ENCODE peak calls at places on chromosomes 7 and 10, in ten cellular contexts. Q is glutamatergic neuron, N is kidney epithelial cell, P is kidney, W is gastrocnemius medialis, V is ovary, R is progenitor cell of endocrine pancreas, Y is nephron progenitor cell, H is IMR-90, Z is Panc1. X is an unnamed sample.

GRCh38 chr7:129536323-129536722 is 34.0 kb downstream of the SMKR1 start:
- DNase-seq in Q (no peak), Y (no peak), R (no peak), N (no peak), H (no peak), V (no peak), Z (no peak), P (peak), W (no peak), X (no peak)

GRCh38 chr7:66099232-66099550 is 15.5 kb upstream of the CRCP start:
- DNase-seq in V (no peak), H (no peak), R (no peak), P (no peak), Z (no peak), Y (no peak), W (no peak), Q (no peak), N (no peak), X (no peak)

GRCh38 chr10:49817845-49818244 is 55.7 kb upstream of the OGDHL start:
- DNase-seq in P (no peak), Z (no peak), N (no peak), W (no peak), H (no peak), Y (no peak), V (no peak), Q (no peak), R (no peak), X (no peak)

GRCh38 chr7:134547738-134548054 is 1.2 kb upstream of the AKR1B15 start:
- DNase-seq in Q (no peak), Z (no peak), W (peak), V (peak), P (peak), N (peak), H (peak), Y (peak), R (no peak), X (peak)

GRCh38 chr10:17851611-17852010 is 42.5 kb downstream of the MRC1 start:
- DNase-seq in Y (no peak), P (no peak), H (no peak), Z (no peak), N (no peak), V (no peak), R (no peak), Q (no peak), W (no peak), X (no peak)

GRCh38 chr10:116765549-116766162 is 23.3 kb upstream of the HSPA12A start:
- DNase-seq in Z (no peak), V (no peak), R (no peak), Q (no peak), Y (no peak), N (no peak), P (no peak), W (no peak), H (no peak), X (no peak)

GRCh38 chr7:46352335-46352954 is 431.4 kb upstream of the IGFBP3 start:
- DNase-seq in Y (peak), V (no peak), W (no peak), P (no peak), N (peak), Q (peak), R (peak), H (peak), Z (peak), X (peak)

GRCh38 chr7:101924171-101924570 is 106.7 kb downstream of the CUX1 start:
- DNase-seq in Q (no peak), P (no peak), Y (no peak), N (no peak), W (peak), V (no peak), H (peak), R (no peak), Z (peak), X (no peak)

GRCh38 chr10:98424308-98425254 is 9.6 kb upstream of the PYROXD2 start:
- DNase-seq in R (no peak), P (no peak), N (no peak), W (no peak), Y (no peak), Q (no peak), Z (no peak), H (no peak), V (no peak), X (no peak)

GRCh38 chr7:39430441-39430840 is 135.8 kb upstream of the YAE1 start:
- DNase-seq in W (no peak), R (no peak), P (no peak), H (no peak), Q (no peak), Y (no peak), Z (no peak), V (no peak), N (no peak), X (no peak)

GRCh38 chr7:81094952-81095351 is 176.1 kb upstream of the SEMA3C start:
- DNase-seq in W (no peak), H (no peak), Y (no peak), N (no peak), R (no peak), Z (no peak), Q (no peak), P (no peak), V (no peak), X (no peak)

GRCh38 chr10:132099701-132100481 is 34.1 kb downstream of the JAKMIP3 start:
- DNase-seq in V (no peak), Y (no peak), R (no peak), Z (no peak), Q (no peak), H (no peak), P (peak), N (no peak), W (no peak), X (no peak)

GRCh38 chr10:71719464-71720303 is at the start of gene C10orf105:
- DNase-seq in N (no peak), Q (no peak), H (no peak), P (no peak), V (no peak), W (no peak), Y (peak), Z (no peak), R (no peak), X (no peak)

GRCh38 chr10:71093531-71093930 is 118.8 kb upstream of the UNC5B start:
- DNase-seq in P (no peak), N (no peak), W (no peak), H (no peak), Z (no peak), R (no peak), Y (no peak), Q (no peak), V (no peak), X (no peak)

GRCh38 chr7:122006687-122007086 is 133.7 kb downstream of the PTPRZ1 start:
- DNase-seq in V (no peak), Y (no peak), Z (no peak), N (no peak), P (no peak), Q (no peak), R (no peak), W (no peak), H (no peak), X (no peak)

GRCh38 chr10:127872871-127873600 is 19.7 kb downstream of the CLRN3 start:
- DNase-seq in P (no peak), R (no peak), Y (no peak), Z (no peak), Q (no peak), N (no peak), V (no peak), W (no peak), H (no peak), X (peak)
- TF ChIP-seq CTCF in P (peak), R (peak), Y (no peak), Z (no peak), Q (no peak), N (no peak), V (no peak), W (no peak), H (no peak), X (no peak)

DNA sequence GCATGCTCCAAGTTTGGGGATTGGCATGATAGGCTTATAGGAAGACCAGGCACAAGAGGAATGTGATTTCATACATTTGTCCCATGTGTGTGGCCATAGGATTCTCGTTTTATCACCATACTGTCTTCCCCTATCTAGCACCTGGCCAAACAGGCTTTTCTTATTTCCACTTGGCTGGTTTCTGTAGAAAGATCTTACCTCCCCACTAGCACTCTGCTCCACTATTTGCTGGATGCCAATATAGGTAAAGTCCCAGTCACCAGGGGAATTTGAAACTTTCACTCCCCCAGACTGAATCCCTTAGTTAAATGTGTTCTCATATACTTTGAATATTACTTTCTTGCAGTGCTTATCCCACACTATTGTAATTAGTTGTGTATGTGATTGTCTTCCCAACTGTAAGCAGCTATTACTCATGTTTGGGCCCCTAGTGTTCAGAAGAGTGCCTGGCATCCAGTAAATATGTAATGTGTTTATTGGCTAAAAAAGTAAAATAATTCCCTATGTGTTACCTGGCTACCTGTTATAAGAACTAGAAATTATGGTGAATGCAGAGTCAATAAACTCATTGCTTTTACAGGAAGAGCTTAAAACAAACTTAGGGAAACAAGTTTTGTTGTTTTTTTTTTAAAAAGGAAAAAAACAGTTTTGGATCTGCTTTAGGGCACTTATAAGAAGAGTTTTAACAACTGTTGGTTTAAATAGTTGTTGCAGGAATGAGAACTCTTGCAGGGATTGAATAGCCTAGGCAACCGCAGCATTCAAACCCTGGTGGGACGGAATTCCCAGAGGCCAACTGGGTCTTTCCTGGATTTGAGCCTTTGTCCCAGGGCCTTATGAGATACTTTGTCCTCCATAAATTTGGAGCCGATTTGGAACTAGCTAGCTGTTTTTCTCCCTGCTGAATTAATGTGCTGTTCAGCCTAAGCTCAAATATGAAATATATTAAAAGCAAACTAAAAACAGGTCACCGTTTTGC is 109.2 kb downstream of the LRMDA start:
- DNase-seq in H (no peak), Q (no peak), N (no peak), W (no peak), V (no peak), Z (no peak), Y (no peak), R (no peak), P (no peak), X (no peak)
- TF ChIP-seq CTCF in H (no peak), Q (no peak), N (peak), W (no peak), V (no peak), Z (peak), Y (no peak), R (peak), P (no peak), X (no peak)

GRCh38 chr10:37268266-37268665 is 142.9 kb downstream of the ANKRD30A start:
- DNase-seq in Q (no peak), N (no peak), W (no peak), R (no peak), Z (no peak), V (no peak), Y (no peak), P (no peak), H (no peak), X (no peak)

GRCh38 chr10:37263304-37263703 is 137.9 kb downstream of the ANKRD30A start:
- DNase-seq in Z (no peak), H (no peak), Q (no peak), V (no peak), R (no peak), P (no peak), Y (no peak), N (no peak), W (no peak), X (no peak)
- TF ChIP-seq CTCF in Z (no peak), H (no peak), Q (peak), V (no peak), R (no peak), P (no peak), Y (no peak), N (no peak), W (no peak), X (no peak)

GRCh38 chr10:35797187-35797586 is 155.1 kb upstream of the FZD8 start:
- DNase-seq in Z (no peak), W (no peak), Y (no peak), V (no peak), P (no peak), N (no peak), R (no peak), Q (no peak), H (peak), X (no peak)

GRCh38 chr10:35792301-35792700 is 150.2 kb upstream of the FZD8 start:
- DNase-seq in R (no peak), W (no peak), H (peak), Y (no peak), V (no peak), Q (no peak), Z (no peak), P (no peak), N (no peak), X (no peak)

GRCh38 chr10:35789996-35790395 is 147.9 kb upstream of the FZD8 start:
- DNase-seq in W (no peak), Q (no peak), R (no peak), V (no peak), H (peak), Z (no peak), Y (no peak), N (peak), P (no peak), X (no peak)

GRCh38 chr10:35795131-35795819 is 153.2 kb upstream of the FZD8 start:
- DNase-seq in Z (no peak), H (peak), N (no peak), Y (no peak), V (no peak), Q (no peak), P (no peak), W (no peak), R (no peak), X (no peak)

DNA sequence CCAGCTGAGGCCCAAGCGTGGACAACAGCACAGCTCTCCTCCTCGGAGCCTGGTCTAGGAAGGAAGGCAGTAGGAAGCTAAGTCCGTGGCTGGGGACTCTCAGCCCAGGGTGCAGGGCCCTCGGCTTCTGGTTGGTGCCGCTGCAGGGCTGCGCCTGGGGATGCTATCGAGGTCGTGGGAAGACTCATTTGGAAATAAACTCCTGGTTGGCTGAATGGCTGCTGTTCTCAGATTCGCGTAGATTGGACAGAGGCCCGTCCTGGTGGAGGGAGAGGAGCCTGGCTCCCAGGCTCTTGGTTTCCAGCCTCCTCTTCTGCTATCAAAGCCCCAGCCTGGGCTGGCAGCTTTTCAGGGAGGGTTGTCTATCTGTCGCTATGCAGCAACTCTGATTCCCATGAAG is 152.6 kb upstream of the FZD8 start:
- DNase-seq in R (no peak), H (no peak), W (no peak), Y (no peak), Z (no peak), Q (no peak), N (no peak), V (no peak), P (no peak), X (no peak)
- TF ChIP-seq CTCF in R (no peak), H (no peak), W (no peak), Y (no peak), Z (no peak), Q (no peak), N (no peak), V (no peak), P (no peak), X (no peak)

GRCh38 chr10:84522612-84523462 is 194.4 kb downstream of the CCSER2 start:
- DNase-seq in H (no peak), R (no peak), Q (no peak), N (no peak), Y (no peak), Z (no peak), V (no peak), W (no peak), P (no peak), X (no peak)
- TF ChIP-seq CTCF in H (peak), R (no peak), Q (no peak), N (no peak), Y (no peak), Z (no peak), V (no peak), W (no peak), P (no peak), X (no peak)

GRCh38 chr10:103231047-103231551 is 14.6 kb upstream of the RPEL1 start:
- DNase-seq in H (peak), Q (no peak), P (no peak), N (peak), Z (peak), Y (no peak), R (no peak), W (peak), V (no peak), X (peak)
- TF ChIP-seq CTCF in H (no peak), Q (no peak), P (no peak), N (no peak), Z (no peak), Y (no peak), R (no peak), W (no peak), V (no peak), X (no peak)

DNA sequence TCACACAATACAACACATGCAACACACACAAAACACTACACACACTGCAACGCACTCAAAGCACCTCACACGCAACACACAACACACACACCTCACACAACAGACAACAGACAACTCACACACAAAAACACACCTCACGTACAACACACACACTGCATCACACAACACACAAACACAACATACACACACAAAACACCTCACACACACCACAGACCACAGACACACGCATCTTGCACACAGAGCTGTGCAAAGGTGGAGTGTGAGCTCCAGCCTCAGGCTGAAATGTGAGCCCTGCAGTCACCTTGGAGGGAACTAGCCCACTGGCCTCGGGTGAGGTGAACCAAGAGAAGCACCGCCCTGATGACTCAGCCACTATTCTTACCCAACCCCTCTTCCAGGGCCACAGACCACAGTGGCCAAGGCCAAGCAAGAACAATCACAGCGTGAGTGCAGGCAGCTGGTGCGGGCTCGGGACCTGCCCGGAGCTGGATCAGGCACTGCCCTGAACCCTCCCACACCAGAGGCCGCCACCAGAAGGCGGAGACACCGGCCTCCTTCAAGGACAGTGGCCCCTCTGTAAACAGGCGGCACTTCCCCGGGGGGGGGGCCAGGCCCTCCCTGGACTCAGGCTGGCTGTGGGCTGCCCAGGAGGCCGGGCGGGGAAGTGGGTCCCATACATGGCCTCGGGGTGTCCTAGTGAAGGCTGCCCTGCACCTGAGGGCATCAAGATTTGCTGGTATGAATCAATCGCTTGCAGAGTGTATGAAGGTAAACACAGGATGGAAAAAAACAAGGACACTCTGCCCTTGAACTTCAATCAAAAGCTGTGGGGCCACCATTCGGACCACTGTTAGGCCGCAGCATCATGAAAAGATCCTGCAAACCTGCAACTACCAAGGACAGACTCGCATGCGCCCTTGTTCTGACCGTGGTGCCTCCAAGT is 106.7 kb downstream of the TNS3 start:
- DNase-seq in H (peak), Z (peak), W (peak), Q (no peak), Y (peak), V (peak), R (peak), P (peak), N (peak), X (no peak)
- TF ChIP-seq CTCF in H (no peak), Z (no peak), W (peak), Q (no peak), Y (no peak), V (peak), R (no peak), P (peak), N (peak), X (no peak)

GRCh38 chr10:5911670-5912069 is 21.6 kb downstream of the FBH1 start:
- DNase-seq in W (no peak), Q (no peak), Y (no peak), N (no peak), H (no peak), Z (no peak), V (no peak), P (no peak), R (no peak), X (no peak)
- TF ChIP-seq CTCF in W (no peak), Q (no peak), Y (no peak), N (no peak), H (no peak), Z (no peak), V (no peak), P (no peak), R (no peak), X (no peak)